ENCODE peak calls at places on chromosomes 1 and 21, in seven cellular contexts. One of them, this sample, is unnamed.
A peak's percentile ranks its signal among the peaks of the same experiment; 100 is the strongest.

GRCh38 chr21:21714396-21714795 is 716.2 kb downstream of the NCAM2 start:
- DNase-seq in AG09309: no peak
- DNase-seq in fibroblast of the aortic adventitia: peak; percentile 51
- DNase-seq in neural progenitor cell: no peak
- DNase-seq in AG09319: peak; percentile 20
- DNase-seq in RWPE2: no peak
- DNase-seq in AG04450: peak; percentile 24
- DNase-seq in this sample: no peak

GRCh38 chr21:44802396-44803153 is 955 bp upstream of the UBE2G2 start:
- DNase-seq in AG04450: no peak
- DNase-seq in AG09309: no peak
- DNase-seq in AG09319: no peak
- DNase-seq in neural progenitor cell: peak; percentile 72
- DNase-seq in RWPE2: no peak
- DNase-seq in fibroblast of the aortic adventitia: no peak
- DNase-seq in this sample: no peak

GRCh38 chr1:165355977-165356811 is at the start of gene LMX1A:
- DNase-seq in fibroblast of the aortic adventitia: peak; percentile 24
- DNase-seq in AG09309: no peak
- DNase-seq in AG04450: no peak
- DNase-seq in neural progenitor cell: peak; percentile 68
- DNase-seq in RWPE2: no peak
- DNase-seq in AG09319: no peak
- DNase-seq in this sample: no peak

GRCh38 chr1:163974120-163974519 is 584.9 kb upstream of the PBX1 start:
- DNase-seq in AG09319: no peak
- DNase-seq in AG09309: no peak
- DNase-seq in fibroblast of the aortic adventitia: no peak
- DNase-seq in AG04450: no peak
- DNase-seq in RWPE2: no peak
- DNase-seq in neural progenitor cell: no peak
- DNase-seq in this sample: no peak

GRCh38 chr1:175319112-175319911 is 126.7 kb upstream of the KIAA0040 start:
- DNase-seq in fibroblast of the aortic adventitia: peak; percentile 74
- DNase-seq in neural progenitor cell: peak; percentile 84
- DNase-seq in AG04450: peak; percentile 23
- DNase-seq in AG09319: peak; percentile 15
- DNase-seq in AG09309: peak; percentile 14
- DNase-seq in RWPE2: no peak
- DNase-seq in this sample: no peak

GRCh38 chr1:19979494-19979977 is at the start of gene PLA2G2A:
- DNase-seq in neural progenitor cell: peak; percentile 21
- DNase-seq in AG04450: no peak
- DNase-seq in AG09319: no peak
- DNase-seq in RWPE2: no peak
- DNase-seq in AG09309: peak; percentile 1
- DNase-seq in fibroblast of the aortic adventitia: peak; percentile 48
- DNase-seq in this sample: no peak

GRCh38 chr1:230120289-230120948 is 53.4 kb downstream of the GALNT2 start:
- DNase-seq in RWPE2: no peak
- DNase-seq in neural progenitor cell: no peak
- DNase-seq in AG09319: no peak
- DNase-seq in fibroblast of the aortic adventitia: no peak
- DNase-seq in AG09309: no peak
- DNase-seq in AG04450: no peak
- DNase-seq in this sample: no peak

GRCh38 chr1:107877092-107877491 is 87.9 kb downstream of the VAV3 start:
- DNase-seq in RWPE2: no peak
- DNase-seq in AG04450: no peak
- DNase-seq in AG09319: peak; percentile 32
- DNase-seq in fibroblast of the aortic adventitia: peak; percentile 60
- DNase-seq in neural progenitor cell: no peak
- DNase-seq in AG09309: peak; percentile 32
- DNase-seq in this sample: no peak

GRCh38 chr1:225460737-225461532 is 33.1 kb upstream of the LBR start:
- DNase-seq in neural progenitor cell: no peak
- DNase-seq in RWPE2: no peak
- DNase-seq in AG09319: no peak
- DNase-seq in fibroblast of the aortic adventitia: no peak
- DNase-seq in AG04450: no peak
- DNase-seq in AG09309: no peak
- DNase-seq in this sample: peak; percentile 49

GRCh38 chr1:118827207-118827606 is 160.9 kb downstream of the TBX15 start:
- DNase-seq in neural progenitor cell: no peak
- DNase-seq in RWPE2: no peak
- DNase-seq in AG09319: no peak
- DNase-seq in AG09309: no peak
- DNase-seq in AG04450: no peak
- DNase-seq in fibroblast of the aortic adventitia: no peak
- DNase-seq in this sample: no peak

GRCh38 chr1:29415156-29415830 is 179.0 kb downstream of the PTPRU start:
- DNase-seq in AG09309: no peak
- DNase-seq in RWPE2: no peak
- DNase-seq in AG09319: no peak
- DNase-seq in fibroblast of the aortic adventitia: no peak
- DNase-seq in AG04450: no peak
- DNase-seq in neural progenitor cell: peak; percentile 40
- DNase-seq in this sample: no peak

GRCh38 chr1:44326821-44327465 is 28.1 kb downstream of the ERI3 start:
- DNase-seq in fibroblast of the aortic adventitia: peak; percentile 32
- DNase-seq in AG09319: no peak
- DNase-seq in AG09309: no peak
- DNase-seq in neural progenitor cell: no peak
- DNase-seq in RWPE2: no peak
- DNase-seq in AG04450: no peak
- DNase-seq in this sample: no peak

GRCh38 chr21:15221799-15222386 is 157.1 kb upstream of the NRIP1 start:
- DNase-seq in AG04450: peak; percentile 7
- DNase-seq in AG09309: no peak
- DNase-seq in neural progenitor cell: peak; percentile 23
- DNase-seq in fibroblast of the aortic adventitia: peak; percentile 84
- DNase-seq in AG09319: peak; percentile 27
- DNase-seq in RWPE2: peak; percentile 94
- DNase-seq in this sample: no peak

GRCh38 chr1:27137022-27137542 is 17.8 kb downstream of the SLC9A1 start:
- DNase-seq in AG09319: no peak
- DNase-seq in AG04450: no peak
- DNase-seq in neural progenitor cell: no peak
- DNase-seq in AG09309: no peak
- DNase-seq in RWPE2: no peak
- DNase-seq in fibroblast of the aortic adventitia: no peak
- DNase-seq in this sample: no peak

GRCh38 chr1:156502749-156503671 is 2.4 kb upstream of the MEF2D start:
- DNase-seq in AG04450: peak; percentile 89
- DNase-seq in fibroblast of the aortic adventitia: peak; percentile 97
- DNase-seq in AG09319: peak; percentile 85
- DNase-seq in AG09309: peak; percentile 86
- DNase-seq in RWPE2: peak; percentile 89
- DNase-seq in neural progenitor cell: no peak
- DNase-seq in this sample: peak; percentile 68

GRCh38 chr1:24341260-24341659 is 22.1 kb downstream of the GRHL3 start:
- DNase-seq in AG09309: no peak
- DNase-seq in neural progenitor cell: no peak
- DNase-seq in fibroblast of the aortic adventitia: no peak
- DNase-seq in AG09319: no peak
- DNase-seq in AG04450: no peak
- DNase-seq in RWPE2: no peak
- DNase-seq in this sample: no peak

GRCh38 chr1:201819346-201819745 is 9.6 kb upstream of the IPO9 start:
- DNase-seq in AG04450: no peak
- DNase-seq in neural progenitor cell: no peak
- DNase-seq in AG09319: no peak
- DNase-seq in AG09309: no peak
- DNase-seq in RWPE2: no peak
- DNase-seq in fibroblast of the aortic adventitia: peak; percentile 35
- DNase-seq in this sample: no peak

GRCh38 chr1:201820413-201820812 is 8.5 kb upstream of the IPO9 start:
- DNase-seq in AG09309: no peak
- DNase-seq in fibroblast of the aortic adventitia: no peak
- DNase-seq in RWPE2: no peak
- DNase-seq in AG04450: no peak
- DNase-seq in neural progenitor cell: no peak
- DNase-seq in AG09319: no peak
- DNase-seq in this sample: no peak

GRCh38 chr1:201810466-201811216 is 18.3 kb upstream of the IPO9 start:
- DNase-seq in AG09309: no peak
- DNase-seq in neural progenitor cell: no peak
- DNase-seq in RWPE2: no peak
- DNase-seq in fibroblast of the aortic adventitia: no peak
- DNase-seq in AG09319: no peak
- DNase-seq in AG04450: no peak
- DNase-seq in this sample: no peak

GRCh38 chr1:201813226-201813625 is 15.7 kb upstream of the IPO9 start:
- DNase-seq in neural progenitor cell: no peak
- DNase-seq in AG04450: no peak
- DNase-seq in RWPE2: no peak
- DNase-seq in fibroblast of the aortic adventitia: no peak
- DNase-seq in AG09309: no peak
- DNase-seq in AG09319: no peak
- DNase-seq in this sample: no peak

GRCh38 chr1:201816309-201816849 is 12.6 kb upstream of the IPO9 start:
- DNase-seq in neural progenitor cell: no peak
- DNase-seq in fibroblast of the aortic adventitia: no peak
- DNase-seq in AG09309: no peak
- DNase-seq in AG09319: no peak
- DNase-seq in RWPE2: no peak
- DNase-seq in AG04450: no peak
- DNase-seq in this sample: no peak
- TF ChIP-seq CTCF in neural progenitor cell: no peak
- TF ChIP-seq CTCF in fibroblast of the aortic adventitia: no peak
- TF ChIP-seq CTCF in AG09309: no peak
- TF ChIP-seq CTCF in AG09319: no peak
- TF ChIP-seq CTCF in RWPE2: no peak
- TF ChIP-seq CTCF in AG04450: no peak
- TF ChIP-seq CTCF in this sample: no peak

GRCh38 chr1:103527331-103527730 is 1.8 kb downstream of the RNPC3 start:
- DNase-seq in AG09319: no peak
- DNase-seq in neural progenitor cell: no peak
- DNase-seq in AG04450: no peak
- DNase-seq in fibroblast of the aortic adventitia: no peak
- DNase-seq in RWPE2: no peak
- DNase-seq in AG09309: no peak
- DNase-seq in this sample: no peak

GRCh38 chr1:103529746-103530145 is 4.2 kb downstream of the RNPC3 start:
- DNase-seq in AG09319: no peak
- DNase-seq in fibroblast of the aortic adventitia: no peak
- DNase-seq in neural progenitor cell: peak; percentile 58
- DNase-seq in AG04450: no peak
- DNase-seq in RWPE2: no peak
- DNase-seq in AG09309: no peak
- DNase-seq in this sample: peak; percentile 61

GRCh38 chr1:103525114-103525606 is 339 bp upstream of the RNPC3 start:
- DNase-seq in AG09319: peak; percentile 27
- DNase-seq in fibroblast of the aortic adventitia: peak; percentile 74
- DNase-seq in neural progenitor cell: peak; percentile 75
- DNase-seq in AG09309: no peak
- DNase-seq in RWPE2: no peak
- DNase-seq in AG04450: no peak
- DNase-seq in this sample: no peak

GRCh38 chr1:103523346-103523745 is 2.2 kb upstream of the RNPC3 start:
- DNase-seq in RWPE2: no peak
- DNase-seq in fibroblast of the aortic adventitia: no peak
- DNase-seq in AG04450: no peak
- DNase-seq in AG09319: no peak
- DNase-seq in AG09309: no peak
- DNase-seq in neural progenitor cell: no peak
- DNase-seq in this sample: no peak

DNA sequence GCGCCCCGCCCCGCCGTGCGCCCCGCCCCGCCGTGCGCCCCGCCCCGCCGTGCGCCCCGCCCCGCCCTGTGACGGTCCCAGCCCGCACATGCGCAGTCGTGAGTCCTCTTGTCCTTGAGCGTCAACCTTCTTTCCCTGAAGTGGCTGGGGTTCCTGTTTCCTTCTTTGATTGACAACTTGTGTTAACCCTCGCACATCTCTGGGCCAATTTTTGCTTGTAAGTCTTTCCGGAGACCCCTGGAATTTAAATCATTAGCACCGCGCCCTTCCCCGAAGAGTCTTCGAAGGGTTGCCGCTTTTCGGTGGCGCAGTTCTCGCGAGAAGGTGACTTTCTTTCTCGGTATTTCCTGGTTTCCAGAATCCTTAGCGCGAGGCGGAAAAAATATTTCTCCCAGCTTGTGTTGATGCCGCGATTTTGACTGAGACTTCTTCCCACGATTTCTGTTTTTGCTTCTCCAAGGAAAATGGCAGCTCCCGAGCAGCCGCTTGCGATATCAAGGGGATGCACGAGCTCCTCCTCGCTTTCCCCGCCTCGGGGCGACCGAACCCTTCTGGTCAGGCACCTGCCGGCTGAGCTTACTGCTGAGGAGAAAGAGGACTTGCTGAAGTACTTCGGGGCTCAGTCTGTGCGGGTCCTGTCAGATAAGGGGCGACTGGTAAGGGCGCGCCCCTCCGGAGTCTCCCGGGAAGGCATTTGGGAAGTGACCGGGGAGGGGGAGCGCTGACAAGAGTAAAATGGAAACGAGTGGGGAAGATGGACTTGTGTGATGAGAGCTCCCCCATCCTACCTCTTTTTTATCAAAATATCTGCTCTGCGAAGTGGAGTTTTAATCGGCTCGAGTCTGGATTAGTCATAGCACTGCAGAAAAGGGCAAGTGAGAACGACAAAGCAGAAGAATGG is at the start of gene RNPC3:
- DNase-seq in AG09319: peak; percentile 77
- DNase-seq in fibroblast of the aortic adventitia: peak; percentile 96
- DNase-seq in AG04450: peak; percentile 81
- DNase-seq in AG09309: peak; percentile 67
- DNase-seq in RWPE2: peak; percentile 80
- DNase-seq in neural progenitor cell: peak; percentile 92
- DNase-seq in this sample: peak; percentile 89
- TF ChIP-seq CTCF in AG09319: no peak
- TF ChIP-seq CTCF in fibroblast of the aortic adventitia: no peak
- TF ChIP-seq CTCF in AG04450: no peak
- TF ChIP-seq CTCF in AG09309: no peak
- TF ChIP-seq CTCF in RWPE2: peak; percentile 19
- TF ChIP-seq CTCF in neural progenitor cell: peak; percentile 27
- TF ChIP-seq CTCF in this sample: peak; percentile 54

DNA sequence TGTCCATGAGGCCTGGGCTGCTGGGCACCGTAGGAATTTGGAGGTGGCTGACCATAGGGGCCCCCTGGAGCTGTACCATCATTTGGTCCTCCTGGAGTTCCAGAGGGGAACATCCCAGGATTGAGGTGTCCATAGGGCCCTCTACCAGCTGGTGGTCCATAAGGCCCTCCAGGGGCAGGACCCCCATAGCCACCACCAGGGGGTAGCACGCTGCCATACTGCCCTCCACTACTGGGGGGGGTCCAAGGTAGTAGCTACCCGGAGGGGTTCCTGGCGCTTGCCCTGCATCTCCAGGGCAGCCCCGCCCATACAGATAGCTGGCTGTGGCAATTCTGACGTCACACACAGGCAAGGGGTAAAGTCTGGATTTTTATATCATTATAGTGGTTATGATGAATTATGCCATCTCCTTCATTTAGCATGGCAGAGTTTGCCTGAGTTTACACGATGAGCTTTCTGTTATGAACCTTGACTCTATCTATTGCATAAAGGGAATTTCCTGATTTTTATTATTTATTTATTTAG is 13.2 kb downstream of the MDM4 start:
- DNase-seq in AG09319: no peak
- DNase-seq in AG09309: no peak
- DNase-seq in fibroblast of the aortic adventitia: no peak
- DNase-seq in RWPE2: no peak
- DNase-seq in neural progenitor cell: no peak
- DNase-seq in AG04450: no peak
- DNase-seq in this sample: no peak
- TF ChIP-seq CTCF in AG09319: no peak
- TF ChIP-seq CTCF in AG09309: no peak
- TF ChIP-seq CTCF in fibroblast of the aortic adventitia: peak; percentile 12
- TF ChIP-seq CTCF in RWPE2: no peak
- TF ChIP-seq CTCF in neural progenitor cell: peak; percentile 6
- TF ChIP-seq CTCF in AG04450: no peak
- TF ChIP-seq CTCF in this sample: peak; percentile 46

GRCh38 chr21:46428286-46428685 is 30.4 kb upstream of the DIP2A start:
- DNase-seq in fibroblast of the aortic adventitia: no peak
- DNase-seq in AG09309: no peak
- DNase-seq in RWPE2: no peak
- DNase-seq in neural progenitor cell: no peak
- DNase-seq in AG04450: no peak
- DNase-seq in AG09319: no peak
- DNase-seq in this sample: peak; percentile 88
- TF ChIP-seq CTCF in fibroblast of the aortic adventitia: no peak
- TF ChIP-seq CTCF in AG09309: no peak
- TF ChIP-seq CTCF in RWPE2: no peak
- TF ChIP-seq CTCF in neural progenitor cell: no peak
- TF ChIP-seq CTCF in AG04450: no peak
- TF ChIP-seq CTCF in AG09319: no peak
- TF ChIP-seq CTCF in this sample: no peak

This sample was measured in chondrocyte.